ENCODE peak calls at places on chromosomes 2 and 18, in five cellular contexts. One of them, this sample, is unnamed.

GRCh38 chr2:83224591-83224990 is 1234.5 kb downstream of the SUCLG1 start:
- DNase-seq in stimulated activated CD4-positive, alpha-beta T cell treated with anti-CD3 and anti-CD28 coated beads, Interleukin-2, amount 100 ng/mL, for 24 hours: no peak
- DNase-seq in Kasumi-1: no peak
- DNase-seq in NCI-H526 treated with DMSO at 0.1 percent for 48 hours: no peak
- DNase-seq in CD8-positive, alpha-beta memory T cell: no peak
- DNase-seq in this sample: no peak

GRCh38 chr2:134347756-134348155 is 93.9 kb downstream of the MGAT5 start:
- DNase-seq in Kasumi-1: peak; percentile 19
- DNase-seq in stimulated activated CD4-positive, alpha-beta T cell treated with anti-CD3 and anti-CD28 coated beads, Interleukin-2, amount 100 ng/mL, for 24 hours: no peak
- DNase-seq in CD8-positive, alpha-beta memory T cell: no peak
- DNase-seq in NCI-H526 treated with DMSO at 0.1 percent for 48 hours: no peak
- DNase-seq in this sample: no peak

GRCh38 chr2:204791230-204791629 is 246.0 kb downstream of the PARD3B start:
- DNase-seq in NCI-H526 treated with DMSO at 0.1 percent for 48 hours: no peak
- DNase-seq in Kasumi-1: no peak
- DNase-seq in stimulated activated CD4-positive, alpha-beta T cell treated with anti-CD3 and anti-CD28 coated beads, Interleukin-2, amount 100 ng/mL, for 24 hours: no peak
- DNase-seq in CD8-positive, alpha-beta memory T cell: no peak
- DNase-seq in this sample: no peak

GRCh38 chr2:31049913-31050588 is 88.2 kb downstream of the GALNT14 start:
- DNase-seq in Kasumi-1: no peak
- DNase-seq in CD8-positive, alpha-beta memory T cell: no peak
- DNase-seq in stimulated activated CD4-positive, alpha-beta T cell treated with anti-CD3 and anti-CD28 coated beads, Interleukin-2, amount 100 ng/mL, for 24 hours: no peak
- DNase-seq in NCI-H526 treated with DMSO at 0.1 percent for 48 hours: no peak
- DNase-seq in this sample: peak; percentile 9

GRCh38 chr18:24558403-24558802 is 98.0 kb downstream of the HRH4 start:
- DNase-seq in NCI-H526 treated with DMSO at 0.1 percent for 48 hours: no peak
- DNase-seq in Kasumi-1: no peak
- DNase-seq in stimulated activated CD4-positive, alpha-beta T cell treated with anti-CD3 and anti-CD28 coated beads, Interleukin-2, amount 100 ng/mL, for 24 hours: no peak
- DNase-seq in CD8-positive, alpha-beta memory T cell: no peak
- DNase-seq in this sample: no peak

GRCh38 chr2:12844511-12844910 is 127.8 kb downstream of the TRIB2 start:
- DNase-seq in NCI-H526 treated with DMSO at 0.1 percent for 48 hours: no peak
- DNase-seq in Kasumi-1: no peak
- DNase-seq in CD8-positive, alpha-beta memory T cell: no peak
- DNase-seq in stimulated activated CD4-positive, alpha-beta T cell treated with anti-CD3 and anti-CD28 coated beads, Interleukin-2, amount 100 ng/mL, for 24 hours: no peak
- DNase-seq in this sample: no peak

GRCh38 chr2:234401376-234401775 is 95.5 kb downstream of the ARL4C start:
- DNase-seq in Kasumi-1: no peak
- DNase-seq in stimulated activated CD4-positive, alpha-beta T cell treated with anti-CD3 and anti-CD28 coated beads, Interleukin-2, amount 100 ng/mL, for 24 hours: no peak
- DNase-seq in CD8-positive, alpha-beta memory T cell: no peak
- DNase-seq in NCI-H526 treated with DMSO at 0.1 percent for 48 hours: no peak
- DNase-seq in this sample: no peak

GRCh38 chr2:202339052-202339870 is 36.9 kb upstream of the BMPR2 start:
- DNase-seq in stimulated activated CD4-positive, alpha-beta T cell treated with anti-CD3 and anti-CD28 coated beads, Interleukin-2, amount 100 ng/mL, for 24 hours: no peak
- DNase-seq in NCI-H526 treated with DMSO at 0.1 percent for 48 hours: no peak
- DNase-seq in CD8-positive, alpha-beta memory T cell: no peak
- DNase-seq in Kasumi-1: no peak
- DNase-seq in this sample: no peak

GRCh38 chr2:191020742-191021381 is 6.9 kb upstream of the STAT1 start:
- DNase-seq in NCI-H526 treated with DMSO at 0.1 percent for 48 hours: peak; percentile 63
- DNase-seq in CD8-positive, alpha-beta memory T cell: no peak
- DNase-seq in Kasumi-1: peak; percentile 76
- DNase-seq in stimulated activated CD4-positive, alpha-beta T cell treated with anti-CD3 and anti-CD28 coated beads, Interleukin-2, amount 100 ng/mL, for 24 hours: peak; percentile 50
- DNase-seq in this sample: peak; percentile 51

GRCh38 chr18:49842656-49843055 is 29.3 kb upstream of the ACAA2 start:
- DNase-seq in stimulated activated CD4-positive, alpha-beta T cell treated with anti-CD3 and anti-CD28 coated beads, Interleukin-2, amount 100 ng/mL, for 24 hours: no peak
- DNase-seq in CD8-positive, alpha-beta memory T cell: no peak
- DNase-seq in Kasumi-1: no peak
- DNase-seq in NCI-H526 treated with DMSO at 0.1 percent for 48 hours: no peak
- DNase-seq in this sample: no peak

GRCh38 chr2:200905618-200906296 is 16.6 kb downstream of the NIF3L1 start:
- DNase-seq in Kasumi-1: peak; percentile 93
- DNase-seq in CD8-positive, alpha-beta memory T cell: peak; percentile 18
- DNase-seq in NCI-H526 treated with DMSO at 0.1 percent for 48 hours: peak; percentile 33
- DNase-seq in stimulated activated CD4-positive, alpha-beta T cell treated with anti-CD3 and anti-CD28 coated beads, Interleukin-2, amount 100 ng/mL, for 24 hours: peak; percentile 57
- DNase-seq in this sample: no peak

GRCh38 chr2:217370391-217370790 is 510.5 kb upstream of the TNP1 start:
- DNase-seq in Kasumi-1: peak; percentile 10
- DNase-seq in NCI-H526 treated with DMSO at 0.1 percent for 48 hours: no peak
- DNase-seq in CD8-positive, alpha-beta memory T cell: no peak
- DNase-seq in stimulated activated CD4-positive, alpha-beta T cell treated with anti-CD3 and anti-CD28 coated beads, Interleukin-2, amount 100 ng/mL, for 24 hours: no peak
- DNase-seq in this sample: no peak

GRCh38 chr2:68767031-68767961 is 32.7 kb downstream of the ARHGAP25 start:
- DNase-seq in CD8-positive, alpha-beta memory T cell: peak; percentile 16
- DNase-seq in Kasumi-1: no peak
- DNase-seq in NCI-H526 treated with DMSO at 0.1 percent for 48 hours: no peak
- DNase-seq in stimulated activated CD4-positive, alpha-beta T cell treated with anti-CD3 and anti-CD28 coated beads, Interleukin-2, amount 100 ng/mL, for 24 hours: peak; percentile 34
- DNase-seq in this sample: no peak

This sample was measured in HL-60.